ENCODE peak calls at places on chromosomes 16 and 17, in six cellular contexts. T is WERI-Rb-1; I is HCEC 1CT; M is HEK293T; O is activated naive CD4-positive, alpha-beta T cell; Q is aorta. J is an unnamed sample.

GRCh38 chr16:11105038-11105903 is 150.7 kb downstream of the SOCS1 start:
- DNase-seq in T (no peak), I (peak), M (no peak), O (no peak), Q (no peak), J (no peak)

GRCh38 chr17:42358434-42358833 is 29.8 kb downstream of the STAT3 start:
- DNase-seq in T (no peak), I (no peak), M (no peak), O (no peak), Q (no peak), J (no peak)

GRCh38 chr17:72030067-72030899 is 90.5 kb upstream of the SOX9 start:
- DNase-seq in T (peak), I (peak), M (peak), O (no peak), Q (peak), J (peak)

GRCh38 chr17:17300624-17301568 is 2.3 kb upstream of the NT5M start:
- DNase-seq in T (no peak), I (peak), M (peak), O (peak), Q (peak), J (no peak)

GRCh38 chr16:81401035-81401950 is 43.3 kb upstream of the CMIP start:
- DNase-seq in T (no peak), I (peak), M (no peak), O (no peak), Q (no peak), J (peak)

GRCh38 chr17:29731589-29731929 is 108.8 kb upstream of the CORO6 start:
- DNase-seq in T (no peak), I (no peak), M (no peak), O (no peak), Q (no peak), J (no peak)

GRCh38 chr17:28975031-28975430 is 23.7 kb upstream of the PHF12 start:
- DNase-seq in T (no peak), I (no peak), M (no peak), O (no peak), Q (no peak), J (no peak)

GRCh38 chr17:47315451-47316266 is 8.1 kb upstream of the EFCAB13 start:
- DNase-seq in T (peak), I (peak), M (peak), O (no peak), Q (no peak), J (peak)

GRCh38 chr17:71423871-71424546 is 696.8 kb upstream of the SOX9 start:
- DNase-seq in T (no peak), I (peak), M (no peak), O (no peak), Q (no peak), J (peak)

GRCh38 chr17:193841-194806 is 12.7 kb upstream of the DOC2B start:
- DNase-seq in T (peak), I (no peak), M (no peak), O (no peak), Q (peak), J (no peak)

GRCh38 chr17:33284022-33284421 is 9.1 kb downstream of the ASIC2 start:
- DNase-seq in T (no peak), I (peak), M (no peak), O (no peak), Q (peak), J (peak)

GRCh38 chr16:80577485-80578280 is 36.9 kb downstream of the DYNLRB2 start:
- DNase-seq in T (no peak), I (no peak), M (no peak), O (no peak), Q (no peak), J (no peak)

GRCh38 chr17:74386397-74386796 is 19.1 kb downstream of the GPR142 start:
- DNase-seq in T (no peak), I (no peak), M (no peak), O (no peak), Q (peak), J (no peak)

GRCh38 chr17:29933379-29933778 is 3.4 kb upstream of the SSH2 start:
- DNase-seq in T (peak), I (peak), M (peak), O (no peak), Q (no peak), J (peak)

GRCh38 chr17:81194941-81195901 is 27.5 kb downstream of the CEP131 start:
- DNase-seq in T (no peak), I (no peak), M (no peak), O (no peak), Q (no peak), J (no peak)

GRCh38 chr17:33090806-33091205 is 99.2 kb downstream of the SPACA3 start:
- DNase-seq in T (no peak), I (no peak), M (no peak), O (no peak), Q (no peak), J (no peak)

GRCh38 chr17:1177099-1177996 is 2.4 kb downstream of the ABR start:
- DNase-seq in T (no peak), I (no peak), M (no peak), O (no peak), Q (no peak), J (no peak)

GRCh38 chr16:49674255-49674980 is 181.5 kb downstream of the ZNF423 start:
- DNase-seq in T (peak), I (no peak), M (no peak), O (no peak), Q (no peak), J (no peak)

GRCh38 chr17:50585346-50585745 is 24.8 kb downstream of the CACNA1G start:
- DNase-seq in T (no peak), I (no peak), M (no peak), O (no peak), Q (no peak), J (no peak)

GRCh38 chr16:57242650-57243049 is 2.4 kb upstream of the ARL2BP start:
- DNase-seq in T (no peak), I (no peak), M (no peak), O (no peak), Q (no peak), J (no peak)

GRCh38 chr17:511001-511690 is 158.5 kb upstream of the RPH3AL start:
- DNase-seq in T (no peak), I (peak), M (no peak), O (no peak), Q (no peak), J (no peak)

GRCh38 chr17:19781488-19782458 is 33.7 kb upstream of the ALDH3A1 start:
- DNase-seq in T (no peak), I (no peak), M (no peak), O (no peak), Q (no peak), J (no peak)

GRCh38 chr17:60170835-60171752 is 21.3 kb downstream of the CA4 start:
- DNase-seq in T (no peak), I (no peak), M (no peak), O (no peak), Q (no peak), J (peak)

GRCh38 chr16:11183951-11184350 is 72.1 kb downstream of the SOCS1 start:
- DNase-seq in T (no peak), I (no peak), M (no peak), O (no peak), Q (no peak), J (no peak)

GRCh38 chr16:67302076-67302475 is 22.7 kb downstream of the PLEKHG4 start:
- DNase-seq in T (no peak), I (no peak), M (no peak), O (no peak), Q (peak), J (no peak)

GRCh38 chr17:49775546-49776260 is 11.8 kb upstream of the FAM117A start:
- DNase-seq in T (no peak), I (no peak), M (no peak), O (no peak), Q (no peak), J (peak)

GRCh38 chr17:42283241-42284019 is 4.9 kb upstream of the STAT5A start:
- DNase-seq in T (peak), I (no peak), M (no peak), O (no peak), Q (peak), J (peak)

GRCh38 chr16:57185945-57186629 is at the start of the genes PSME3IP1 and RSPRY1:
- DNase-seq in T (peak), I (peak), M (peak), O (peak), Q (peak), J (peak)

GRCh38 chr17:53039981-53040380 is 782.7 kb upstream of the KIF2B start:
- DNase-seq in T (no peak), I (no peak), M (no peak), O (no peak), Q (no peak), J (no peak)

GRCh38 chr16:592518-593306 is 2.8 kb downstream of the RAB40C start:
- DNase-seq in T (peak), I (no peak), M (peak), O (no peak), Q (peak), J (no peak)

GRCh38 chr16:24848065-24848464 is 2.3 kb downstream of the SLC5A11 start:
- DNase-seq in T (no peak), I (peak), M (no peak), O (no peak), Q (no peak), J (no peak)

GRCh38 chr16:57842606-57843005 is 40.3 kb upstream of the KIFC3 start:
- DNase-seq in T (no peak), I (no peak), M (no peak), O (no peak), Q (no peak), J (no peak)

GRCh38 chr16:74309789-74310781 is 13.5 kb downstream of the PSMD7 start:
- DNase-seq in T (peak), I (peak), M (peak), O (no peak), Q (no peak), J (peak)

GRCh38 chr16:785563-786535 is 2.3 kb downstream of the RPUSD1 start:
- DNase-seq in T (peak), I (no peak), M (peak), O (peak), Q (peak), J (peak)

GRCh38 chr17:66829386-66829864 is 5.5 kb upstream of the CACNG5 start:
- DNase-seq in T (peak), I (peak), M (peak), O (no peak), Q (no peak), J (peak)

GRCh38 chr16:77398495-77398894 is 36.3 kb downstream of the ADAMTS18 start:
- DNase-seq in T (no peak), I (no peak), M (no peak), O (no peak), Q (no peak), J (no peak)

GRCh38 chr17:60040843-60041242 is 37.9 kb downstream of the HEATR6 start:
- DNase-seq in T (no peak), I (no peak), M (no peak), O (no peak), Q (no peak), J (no peak)